ENCODE peak calls at places on chromosomes 13 and 19, in ten cellular contexts. A is tibial artery; G is fibroblast of the aortic adventitia; J is colonic mucosa; R is adrenal gland; K is GM12865; S is CD8-positive, alpha-beta T cell; M is CD4-positive, CD25-positive, alpha-beta regulatory T cell; Q is foreskin fibroblast; V is heart right ventricle. H is an unnamed sample.

GRCh38 chr19:10929402-10929794 is 787 bp downstream of the TIMM29 start:
- DNase-seq in A (no peak), G (no peak), J (peak), R (no peak), K (no peak), S (no peak), M (no peak), Q (no peak), V (no peak), H (no peak)

GRCh38 chr19:41795031-41795461 is 1.3 kb upstream of the CEACAM3 start:
- DNase-seq in A (peak), G (peak), J (peak), R (peak), K (peak), S (peak), M (peak), Q (peak), V (no peak), H (peak)

GRCh38 chr13:114015608-114016295 is 41.9 kb upstream of the C13orf46 start:
- DNase-seq in A (peak), G (peak), J (peak), R (no peak), K (no peak), S (no peak), M (no peak), Q (peak), V (peak), H (no peak)

GRCh38 chr19:43524922-43525835 is 1.8 kb downstream of the ETHE1 start:
- DNase-seq in A (peak), G (peak), J (peak), R (peak), K (peak), S (peak), M (no peak), Q (peak), V (peak), H (no peak)

GRCh38 chr19:10290876-10291553 is 1.3 kb downstream of the ICAM5 start:
- DNase-seq in A (no peak), G (no peak), J (peak), R (no peak), K (peak), S (peak), M (peak), Q (peak), V (peak), H (no peak)

GRCh38 chr13:71865858-71866172 is 1.2 kb downstream of the DACH1 start:
- DNase-seq in A (no peak), G (no peak), J (peak), R (peak), K (no peak), S (no peak), M (no peak), Q (peak), V (no peak), H (no peak)

GRCh38 chr13:64568748-64569147 is 2661.4 kb downstream of the PCDH9 start:
- DNase-seq in A (no peak), G (no peak), J (no peak), R (no peak), K (no peak), S (no peak), M (no peak), Q (no peak), V (no peak), H (no peak)

GRCh38 chr19:42281175-42282035 is 12.4 kb downstream of the CIC start:
- DNase-seq in A (peak), G (peak), J (peak), R (peak), K (no peak), S (peak), M (peak), Q (peak), V (peak), H (no peak)

GRCh38 chr13:112743451-112744305 is 53.8 kb downstream of the ATP11A start:
- DNase-seq in A (no peak), G (no peak), J (no peak), R (no peak), K (no peak), S (no peak), M (no peak), Q (no peak), V (no peak), H (no peak)

GRCh38 chr13:84126671-84127171 is 244.4 kb upstream of the SLITRK1 start:
- DNase-seq in A (no peak), G (no peak), J (no peak), R (no peak), K (peak), S (no peak), M (no peak), Q (no peak), V (no peak), H (peak)

GRCh38 chr19:38032151-38032550 is 125.1 kb downstream of the SIPA1L3 start:
- DNase-seq in A (no peak), G (peak), J (no peak), R (no peak), K (no peak), S (no peak), M (no peak), Q (no peak), V (no peak), H (no peak)

GRCh38 chr13:112696001-112696868 is 6.4 kb downstream of the ATP11A start:
- DNase-seq in A (no peak), G (no peak), J (no peak), R (no peak), K (no peak), S (no peak), M (no peak), Q (no peak), V (no peak), H (no peak)

GRCh38 chr19:44807652-44808462 is 1.0 kb upstream of the BCAM start:
- DNase-seq in A (no peak), G (peak), J (peak), R (peak), K (no peak), S (no peak), M (no peak), Q (peak), V (peak), H (no peak)

GRCh38 chr13:79097201-79097600 is 308.9 kb downstream of the RBM26 start:
- DNase-seq in A (no peak), G (no peak), J (no peak), R (no peak), K (no peak), S (no peak), M (no peak), Q (no peak), V (no peak), H (no peak)

GRCh38 chr13:42275098-42275471 is 3.1 kb downstream of the AKAP11 start:
- DNase-seq in A (no peak), G (peak), J (no peak), R (no peak), K (peak), S (no peak), M (peak), Q (no peak), V (no peak), H (no peak)

GRCh38 chr19:42421591-42422031 is 5.6 kb downstream of the LIPE start:
- DNase-seq in A (no peak), G (peak), J (no peak), R (peak), K (no peak), S (no peak), M (no peak), Q (peak), V (peak), H (no peak)

GRCh38 chr19:22622901-22623840 is 11.0 kb upstream of the ZNF492 start:
- DNase-seq in A (no peak), G (no peak), J (no peak), R (no peak), K (no peak), S (no peak), M (no peak), Q (no peak), V (peak), H (no peak)

GRCh38 chr19:16890461-16891184 is 1.8 kb downstream of the F2RL3 start:
- DNase-seq in A (no peak), G (no peak), J (no peak), R (no peak), K (no peak), S (no peak), M (no peak), Q (no peak), V (no peak), H (no peak)

GRCh38 chr13:105329359-105329758 is 1206.1 kb downstream of the EFNB2 start:
- DNase-seq in A (no peak), G (no peak), J (no peak), R (no peak), K (no peak), S (no peak), M (no peak), Q (no peak), V (no peak), H (no peak)

GRCh38 chr19:4199699-4200293 is 17.3 kb downstream of the ANKRD24 start:
- DNase-seq in A (no peak), G (no peak), J (no peak), R (no peak), K (no peak), S (no peak), M (no peak), Q (no peak), V (no peak), H (no peak)

GRCh38 chr19:33558846-33559245 is 37.3 kb upstream of the PEPD start:
- DNase-seq in A (no peak), G (no peak), J (no peak), R (no peak), K (no peak), S (no peak), M (no peak), Q (peak), V (no peak), H (no peak)

GRCh38 chr19:16625183-16625958 is 2.6 kb downstream of the MED26 start:
- DNase-seq in A (no peak), G (no peak), J (no peak), R (no peak), K (no peak), S (no peak), M (no peak), Q (no peak), V (no peak), H (no peak)

GRCh38 chr19:54389556-54389955 is 24.8 kb upstream of the LAIR1 start:
- DNase-seq in A (no peak), G (no peak), J (no peak), R (no peak), K (no peak), S (no peak), M (no peak), Q (no peak), V (no peak), H (no peak)

GRCh38 chr19:11208526-11209471 is 11.5 kb upstream of the KANK2 start:
- DNase-seq in A (no peak), G (no peak), J (no peak), R (no peak), K (no peak), S (no peak), M (no peak), Q (peak), V (no peak), H (no peak)

GRCh38 chr19:37059142-37059541 is 19.1 kb upstream of the ZNF420 start:
- DNase-seq in A (no peak), G (no peak), J (no peak), R (no peak), K (no peak), S (no peak), M (no peak), Q (no peak), V (no peak), H (no peak)

GRCh38 chr19:4406626-4407025 is 4.2 kb downstream of the CHAF1A start:
- DNase-seq in A (no peak), G (no peak), J (no peak), R (no peak), K (no peak), S (no peak), M (no peak), Q (no peak), V (no peak), H (no peak)

GRCh38 chr13:37806666-37807065 is 62.9 kb downstream of the TRPC4 start:
- DNase-seq in A (no peak), G (no peak), J (no peak), R (no peak), K (no peak), S (no peak), M (no peak), Q (no peak), V (no peak), H (no peak)

GRCh38 chr19:43777163-43777700 is 3.5 kb downstream of the KCNN4 start:
- DNase-seq in A (no peak), G (no peak), J (no peak), R (no peak), K (peak), S (peak), M (peak), Q (peak), V (no peak), H (peak)

GRCh38 chr19:39432677-39433025 is 3.1 kb downstream of the RPS16 start:
- DNase-seq in A (no peak), G (no peak), J (no peak), R (no peak), K (no peak), S (no peak), M (no peak), Q (no peak), V (no peak), H (no peak)

GRCh38 chr19:39430675-39431593 is 4.8 kb downstream of the RPS16 start:
- DNase-seq in A (peak), G (peak), J (peak), R (no peak), K (peak), S (peak), M (peak), Q (peak), V (no peak), H (no peak)

GRCh38 chr19:39435499-39436349 is at the start of gene RPS16:
- DNase-seq in A (peak), G (peak), J (peak), R (peak), K (peak), S (peak), M (peak), Q (peak), V (peak), H (peak)

GRCh38 chr19:39434123-39435076 is 1.3 kb downstream of the RPS16 start:
- DNase-seq in A (no peak), G (no peak), J (no peak), R (no peak), K (no peak), S (no peak), M (no peak), Q (no peak), V (no peak), H (no peak)

DNA sequence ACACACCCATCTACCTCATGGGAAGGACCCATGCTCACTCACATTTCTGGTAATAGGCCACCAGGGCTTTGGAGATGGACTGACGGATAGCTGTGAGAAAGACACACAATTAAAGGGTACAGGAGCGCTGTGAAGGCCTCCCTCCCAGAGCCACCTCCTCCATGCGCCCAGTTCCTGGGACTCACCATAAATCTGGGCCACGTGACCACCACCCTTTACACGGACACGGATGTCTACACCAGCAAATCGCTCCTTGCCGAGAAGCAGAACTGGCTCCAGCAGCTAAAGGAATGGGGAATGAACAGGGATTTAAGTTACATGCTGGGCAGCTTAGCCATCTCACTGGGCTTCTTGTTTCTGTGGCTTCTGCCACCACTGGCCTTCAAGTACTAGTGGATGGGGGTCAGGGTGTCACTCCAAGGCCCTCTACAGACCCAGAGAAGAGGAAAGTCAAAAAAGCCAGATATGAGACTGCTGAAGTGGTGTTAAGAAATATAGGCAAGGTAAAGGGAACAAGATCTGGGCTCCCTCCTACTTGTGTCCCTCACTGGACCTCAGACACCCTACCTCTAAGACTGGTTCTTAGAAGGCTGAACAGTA is 2.2 kb downstream of the RPS16 start:
- DNase-seq in A (no peak), G (no peak), J (no peak), R (no peak), K (no peak), S (no peak), M (no peak), Q (no peak), V (no peak), H (no peak)
- H3K4me3 ChIP-seq in A (no peak), G (no peak), J (no peak), R (no peak), K (peak), S (no peak), M (peak), Q (no peak), V (no peak), H (no peak)

GRCh38 chr13:26499209-26499601 is 58.3 kb upstream of the WASF3 start:
- DNase-seq in A (no peak), G (no peak), J (no peak), R (no peak), K (no peak), S (no peak), M (no peak), Q (no peak), V (no peak), H (no peak)
- H3K4me3 ChIP-seq in A (no peak), G (no peak), J (no peak), R (no peak), K (no peak), S (no peak), M (no peak), Q (no peak), V (no peak), H (no peak)

GRCh38 chr19:39157275-39157996 is 31.9 kb downstream of the PAK4 start:
- DNase-seq in A (no peak), G (peak), J (no peak), R (no peak), K (no peak), S (no peak), M (no peak), Q (no peak), V (no peak), H (no peak)
- H3K4me3 ChIP-seq in A (no peak), G (peak), J (no peak), R (no peak), K (no peak), S (no peak), M (no peak), Q (no peak), V (no peak), H (no peak)

GRCh38 chr13:20159646-20160345 is 1.1 kb downstream of the GJA3 start:
- DNase-seq in A (no peak), G (no peak), J (no peak), R (no peak), K (no peak), S (no peak), M (peak), Q (no peak), V (no peak), H (peak)
- H3K4me3 ChIP-seq in A (no peak), G (peak), J (no peak), R (no peak), K (peak), S (peak), M (peak), Q (peak), V (peak), H (peak)

GRCh38 chr19:2719910-2720776 is 1.0 kb downstream of the DIRAS1 start:
- DNase-seq in A (no peak), G (peak), J (no peak), R (no peak), K (no peak), S (no peak), M (no peak), Q (peak), V (peak), H (no peak)

GRCh38 chr19:2722541-2723344 is 1.6 kb upstream of the DIRAS1 start:
- DNase-seq in A (peak), G (peak), J (peak), R (peak), K (no peak), S (no peak), M (no peak), Q (peak), V (peak), H (no peak)

GRCh38 chr19:2719232-2719735 is 1.9 kb downstream of the DIRAS1 start:
- DNase-seq in A (no peak), G (no peak), J (no peak), R (no peak), K (no peak), S (no peak), M (no peak), Q (no peak), V (no peak), H (no peak)

GRCh38 chr19:2721570-2722540 is 683 bp upstream of the DIRAS1 start:
- DNase-seq in A (no peak), G (no peak), J (no peak), R (no peak), K (no peak), S (no peak), M (no peak), Q (no peak), V (no peak), H (no peak)

GRCh38 chr19:2720777-2721569 is at the start of gene DIRAS1:
- DNase-seq in A (no peak), G (no peak), J (no peak), R (no peak), K (no peak), S (no peak), M (no peak), Q (peak), V (peak), H (no peak)
- H3K4me3 ChIP-seq in A (peak), G (peak), J (no peak), R (peak), K (no peak), S (no peak), M (no peak), Q (peak), V (peak), H (no peak)

DNA sequence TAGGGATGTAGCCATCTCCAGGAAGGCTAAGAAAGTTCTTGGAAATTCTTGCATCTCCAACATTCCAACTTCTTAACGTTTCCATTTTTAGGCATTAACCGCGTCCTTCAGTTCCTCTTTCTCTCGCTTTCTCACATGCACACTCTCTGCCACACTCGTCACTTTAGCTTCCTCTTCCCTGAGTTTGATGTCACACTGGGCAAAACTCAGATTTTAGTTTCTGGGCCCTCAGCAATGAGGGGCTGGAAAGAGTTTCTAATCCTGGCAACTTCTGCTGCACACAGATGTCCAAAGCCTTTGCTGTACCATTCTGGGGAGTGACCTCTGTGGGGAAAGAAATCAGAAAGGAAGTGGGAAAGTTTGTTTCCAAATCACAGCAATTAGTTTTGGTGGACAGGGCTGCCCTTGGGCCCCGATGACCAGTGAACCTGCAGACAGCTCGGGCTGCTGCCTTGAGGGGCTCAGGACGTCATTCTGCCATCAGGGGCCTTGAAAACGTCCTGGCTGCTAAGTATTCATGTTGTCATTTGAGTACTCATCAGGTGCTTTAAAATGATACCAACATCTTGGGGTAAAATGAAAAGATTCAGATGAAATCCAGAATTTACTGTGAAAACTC is 89.3 kb downstream of the KL start:
- DNase-seq in A (no peak), G (no peak), J (no peak), R (no peak), K (no peak), S (no peak), M (no peak), Q (no peak), V (no peak), H (no peak)
- H3K4me3 ChIP-seq in A (no peak), G (no peak), J (no peak), R (no peak), K (no peak), S (no peak), M (no peak), Q (no peak), V (no peak), H (no peak)

DNA sequence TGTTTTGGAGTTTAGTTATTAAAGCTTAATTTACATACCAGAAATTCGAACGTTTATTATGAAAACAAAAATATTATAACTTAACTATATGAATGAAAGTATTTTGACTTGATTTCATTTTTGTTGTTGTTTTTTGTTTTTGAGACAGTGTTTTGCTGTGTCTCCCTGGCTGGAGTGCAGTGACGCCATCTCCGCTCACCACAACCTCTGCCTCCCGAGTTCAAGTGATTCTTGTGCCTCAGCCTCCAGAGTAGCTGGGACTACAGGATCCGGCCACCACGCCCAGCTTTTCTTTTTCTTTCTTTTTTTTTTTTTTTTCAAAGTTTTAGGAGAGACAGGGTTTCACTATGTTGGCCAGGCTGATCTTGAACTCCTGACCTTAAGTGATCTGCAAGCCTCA is 392.6 kb downstream of the PCDH17 start:
- DNase-seq in A (no peak), G (no peak), J (no peak), R (no peak), K (no peak), S (no peak), M (no peak), Q (no peak), V (no peak), H (no peak)
- H3K4me3 ChIP-seq in A (no peak), G (no peak), J (no peak), R (no peak), K (no peak), S (no peak), M (no peak), Q (no peak), V (no peak), H (no peak)

GRCh38 chr13:50842711-50843255 is 709 bp downstream of the DLEU7 start:
- DNase-seq in A (no peak), G (no peak), J (no peak), R (no peak), K (no peak), S (no peak), M (no peak), Q (no peak), V (peak), H (no peak)

GRCh38 chr13:50842246-50842645 is 1.2 kb downstream of the DLEU7 start:
- DNase-seq in A (no peak), G (no peak), J (no peak), R (no peak), K (no peak), S (no peak), M (no peak), Q (no peak), V (no peak), H (no peak)

GRCh38 chr13:50845211-50845610 is 1.7 kb upstream of the DLEU7 start:
- DNase-seq in A (no peak), G (peak), J (no peak), R (no peak), K (no peak), S (no peak), M (no peak), Q (peak), V (no peak), H (no peak)

GRCh38 chr13:50844181-50844875 is 836 bp upstream of the DLEU7 start:
- DNase-seq in A (no peak), G (no peak), J (no peak), R (no peak), K (no peak), S (no peak), M (no peak), Q (peak), V (no peak), H (no peak)

GRCh38 chr13:50843256-50844043 is at the start of gene DLEU7:
- DNase-seq in A (no peak), G (no peak), J (no peak), R (no peak), K (no peak), S (no peak), M (no peak), Q (no peak), V (peak), H (no peak)
- H3K4me3 ChIP-seq in A (no peak), G (no peak), J (peak), R (peak), K (no peak), S (no peak), M (no peak), Q (no peak), V (peak), H (no peak)

H was measured in Jurkat, Clone E6-1.